ENCODE peak calls at places on chromosomes 12 and 14, in ten cellular contexts. D, A, S, L, Z, Y, Q, P, H and R are unnamed samples.

GRCh38 chr12:13024151-13024946 is 19.8 kb upstream of the FAM234B start:
- DNase-seq in D (peak), A (no peak), S (no peak), L (peak), Z (peak), Y (no peak), Q (no peak), P (no peak), H (no peak), R (no peak)

GRCh38 chr12:26651566-26652188 is 181.3 kb downstream of the ITPR2 start:
- DNase-seq in D (peak), A (peak), S (no peak), L (peak), Z (peak), Y (peak), Q (peak), P (peak), H (peak), R (no peak)

GRCh38 chr12:118061011-118061875 is at the start of gene WSB2:
- DNase-seq in D (peak), A (peak), S (peak), L (peak), Z (peak), Y (peak), Q (peak), P (peak), H (peak), R (peak)

GRCh38 chr14:34059925-34060746 is 109.3 kb upstream of the EGLN3 start:
- DNase-seq in D (peak), A (peak), S (peak), L (peak), Z (peak), Y (peak), Q (peak), P (peak), H (peak), R (peak)

GRCh38 chr12:24499151-24500146 is 449.5 kb downstream of the BCAT1 start:
- DNase-seq in D (no peak), A (no peak), S (no peak), L (no peak), Z (peak), Y (no peak), Q (no peak), P (no peak), H (no peak), R (no peak)

GRCh38 chr12:70049596-70050360 is 193.5 kb upstream of the CNOT2 start:
- DNase-seq in D (peak), A (no peak), S (no peak), L (peak), Z (no peak), Y (no peak), Q (peak), P (no peak), H (no peak), R (no peak)

GRCh38 chr12:68899251-68899771 is 33.7 kb downstream of the CPM start:
- DNase-seq in D (no peak), A (peak), S (no peak), L (peak), Z (peak), Y (no peak), Q (no peak), P (no peak), H (no peak), R (no peak)

GRCh38 chr14:76918176-76918750 is 92.1 kb downstream of the LRRC74A start:
- DNase-seq in D (no peak), A (no peak), S (peak), L (peak), Z (peak), Y (no peak), Q (no peak), P (peak), H (no peak), R (peak)

GRCh38 chr14:104517426-104517825 is 62.1 kb upstream of the C14orf180 start:
- DNase-seq in D (no peak), A (no peak), S (no peak), L (no peak), Z (no peak), Y (no peak), Q (no peak), P (no peak), H (no peak), R (no peak)

GRCh38 chr12:9794484-9795063 is 32.7 kb upstream of the KLRF1 start:
- DNase-seq in D (no peak), A (no peak), S (no peak), L (no peak), Z (no peak), Y (no peak), Q (no peak), P (no peak), H (no peak), R (no peak)

GRCh38 chr12:91017511-91018263 is 12.9 kb upstream of the EPYC start:
- DNase-seq in D (no peak), A (no peak), S (peak), L (no peak), Z (no peak), Y (no peak), Q (no peak), P (no peak), H (no peak), R (peak)

GRCh38 chr14:32136027-32136825 is 59.1 kb downstream of the ARHGAP5 start:
- DNase-seq in D (no peak), A (no peak), S (no peak), L (no peak), Z (peak), Y (no peak), Q (no peak), P (no peak), H (no peak), R (no peak)